ENCODE peak calls at places on chromosomes 4 and X, in eight cellular contexts. F is GM23338, I is left ventricle myocardium inferior, G is ovary, B is astrocyte, M is right lobe of liver, L is HCT116, E is sigmoid colon. X is an unnamed sample.

GRCh38 chr4:32929738-32930688 is 2209.8 kb downstream of the PCDH7 start:
- DNase-seq in E (no peak), M (no peak), B (no peak), F (no peak), I (no peak), L (no peak), G (no peak), X (no peak)

GRCh38 chr4:96407651-96408342 is 567.9 kb downstream of the PDHA2 start:
- DNase-seq in E (no peak), F (no peak), L (no peak), B (no peak), I (no peak), M (no peak), G (no peak), X (no peak)

GRCh38 chr4:188858696-188859095 is 719.5 kb downstream of the TRIML1 start:
- DNase-seq in I (no peak), F (no peak), G (no peak), L (no peak), B (no peak), E (no peak), M (no peak), X (no peak)

GRCh38 chr4:108029321-108029720 is 39.6 kb downstream of the HADH start:
- DNase-seq in F (no peak), M (no peak), L (no peak), B (no peak), E (no peak), I (no peak), G (no peak), X (no peak)

GRCh38 chr4:26252349-26252748 is 68.5 kb upstream of the RBPJ start:
- DNase-seq in I (no peak), G (no peak), L (peak), M (no peak), B (peak), E (no peak), F (no peak), X (no peak)

GRCh38 chr4:25986807-25987206 is 72.8 kb downstream of the SMIM20 start:
- DNase-seq in M (no peak), G (no peak), L (no peak), I (no peak), E (no peak), F (no peak), B (no peak), X (peak)

GRCh38 chr4:69800599-69800998 is 40.2 kb upstream of the SULT1B1 start:
- DNase-seq in I (no peak), L (no peak), B (peak), F (no peak), E (no peak), M (no peak), G (no peak), X (no peak)

GRCh38 chr4:1821679-1822567 is 28.8 kb downstream of the FGFR3 start:
- DNase-seq in M (no peak), E (no peak), I (no peak), L (no peak), B (no peak), F (no peak), G (no peak), X (no peak)

GRCh38 chrX:70769659-70770232 is 138.8 kb downstream of the TEX11 start:
- DNase-seq in G (no peak), I (no peak), E (no peak), L (no peak), F (peak), B (no peak), M (no peak), X (no peak)

GRCh38 chr4:149754526-149754925 is 61.1 kb downstream of the IQCM start:
- DNase-seq in I (no peak), M (no peak), B (peak), L (no peak), G (no peak), E (no peak), F (no peak), X (no peak)

GRCh38 chr4:102281171-102281842 is 64.0 kb downstream of the SLC39A8 start:
- DNase-seq in M (no peak), G (no peak), I (no peak), B (no peak), E (no peak), L (no peak), F (no peak), X (no peak)

GRCh38 chr4:121373841-121374240 is 7.0 kb downstream of the QRFPR start:
- DNase-seq in B (no peak), G (no peak), F (no peak), I (no peak), M (no peak), L (no peak), E (no peak), X (no peak)

GRCh38 chr4:113169368-113169767 is 119.9 kb downstream of the ANK2 start:
- DNase-seq in L (no peak), B (peak), G (no peak), F (peak), E (no peak), I (no peak), M (no peak), X (no peak)

GRCh38 chr4:120815361-120815760 is 107.2 kb downstream of the PRDM5 start:
- DNase-seq in G (no peak), B (no peak), L (no peak), I (no peak), F (no peak), M (no peak), E (no peak), X (no peak)

GRCh38 chr4:41396214-41396613 is 139.5 kb downstream of the UCHL1 start:
- DNase-seq in E (no peak), L (no peak), F (no peak), G (no peak), M (no peak), B (no peak), I (no peak), X (no peak)

GRCh38 chr4:153880983-153881382 is 92.1 kb upstream of the SFRP2 start:
- DNase-seq in L (no peak), G (no peak), E (no peak), M (no peak), I (no peak), F (peak), B (no peak), X (no peak)

GRCh38 chr4:159366966-159367365 is 264.1 kb downstream of the RAPGEF2 start:
- DNase-seq in M (no peak), F (no peak), I (peak), G (no peak), L (no peak), E (no peak), B (no peak), X (no peak)

GRCh38 chr4:153115322-153116100 is 88.7 kb upstream of the TRIM2 start:
- DNase-seq in L (peak), G (no peak), E (no peak), F (no peak), I (no peak), B (peak), M (no peak), X (no peak)

GRCh38 chr4:89275587-89275986 is 32.0 kb downstream of the GPRIN3 start:
- DNase-seq in G (no peak), B (no peak), I (no peak), F (no peak), M (no peak), E (no peak), L (no peak), X (no peak)

GRCh38 chr4:54941994-54942552 is 183.3 kb downstream of the KDR start:
- DNase-seq in B (no peak), E (no peak), I (peak), F (no peak), G (no peak), M (peak), L (no peak), X (no peak)

GRCh38 chrX:27915617-27916016 is 65.6 kb downstream of the DCAF8L1 start:
- DNase-seq in G (no peak), F (no peak), M (no peak), I (no peak), B (no peak), E (no peak), L (no peak), X (no peak)

GRCh38 chr4:129455462-129455861 is 359.5 kb downstream of the C4orf33 start:
- DNase-seq in G (no peak), B (no peak), E (no peak), M (no peak), I (no peak), L (no peak), F (no peak), X (no peak)

GRCh38 chr4:8067945-8068894 is 90.4 kb downstream of the ABLIM2 start:
- DNase-seq in F (no peak), B (no peak), G (no peak), E (no peak), I (no peak), L (no peak), M (no peak), X (no peak)

GRCh38 chrX:103628386-103629290 is at the start of gene TCEAL1:
- DNase-seq in F (peak), G (peak), L (no peak), I (peak), M (peak), B (peak), E (peak), X (peak)

GRCh38 chr4:24473309-24473721 is 111.0 kb downstream of the DHX15 start:
- DNase-seq in M (no peak), G (no peak), I (peak), F (peak), E (peak), B (peak), L (no peak), X (no peak)

DNA sequence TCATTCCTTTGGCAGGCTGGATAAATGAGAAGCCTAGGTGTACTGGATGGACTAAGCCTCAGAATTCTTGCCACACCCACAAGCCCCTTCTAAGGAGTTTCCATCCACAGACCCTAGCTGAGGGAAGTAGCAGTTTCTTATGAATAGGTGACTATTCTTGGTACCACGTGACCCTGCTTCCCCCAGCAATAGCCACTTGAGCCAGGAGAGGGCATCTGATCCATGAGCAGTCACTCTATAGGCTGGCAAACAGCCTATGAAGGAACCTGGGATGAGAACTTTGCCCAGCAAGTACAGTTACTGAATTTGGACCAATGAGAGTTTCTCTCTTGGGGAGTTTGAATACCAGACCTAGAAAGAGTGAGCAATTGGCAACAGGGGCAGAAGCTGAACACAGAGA is 84.0 kb downstream of the RTL9 start:
- DNase-seq in M (no peak), B (peak), I (no peak), F (peak), G (no peak), L (no peak), E (no peak), X (no peak)
- TF ChIP-seq CTCF in M (no peak), B (peak), I (no peak), F (peak), G (no peak), L (no peak), E (no peak), X (no peak)

DNA sequence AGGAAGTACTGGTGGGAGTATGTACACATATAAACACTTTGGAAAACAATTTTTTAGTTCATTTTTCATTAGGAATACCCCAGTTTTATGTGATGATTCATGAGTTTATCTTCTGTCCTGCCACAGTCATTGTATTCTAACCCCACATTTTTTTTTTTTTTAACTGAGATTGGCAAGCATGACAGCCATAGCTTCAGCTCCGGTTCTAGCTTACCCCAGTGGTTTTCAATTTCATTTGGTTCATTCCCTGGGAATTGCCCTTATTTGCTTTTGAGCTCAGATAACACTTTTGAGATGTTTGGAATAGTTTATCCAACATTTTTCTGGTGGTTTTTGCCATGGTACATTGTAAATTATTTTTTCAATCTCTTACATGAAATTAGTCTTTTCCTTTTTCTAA is 21.0 kb upstream of the FMR1 start:
- DNase-seq in I (no peak), M (no peak), G (no peak), F (no peak), B (no peak), E (no peak), L (no peak), X (no peak)
- H3K4me3 ChIP-seq in I (no peak), M (no peak), G (no peak), F (no peak), B (no peak), E (no peak), L (no peak), X (no peak)

GRCh38 chr4:156786713-156787112 is 184.9 kb downstream of the PDGFC start:
- DNase-seq in I (no peak), F (no peak), B (no peak), M (no peak), G (no peak), L (no peak), E (no peak), X (no peak)

GRCh38 chr4:156783963-156784362 is 187.6 kb downstream of the PDGFC start:
- DNase-seq in E (no peak), G (no peak), F (no peak), L (no peak), B (no peak), M (no peak), I (no peak), X (no peak)

GRCh38 chr4:156781852-156782251 is 189.7 kb downstream of the PDGFC start:
- DNase-seq in G (no peak), M (no peak), E (no peak), B (peak), I (no peak), L (peak), F (no peak), X (no peak)

GRCh38 chr4:156782491-156782890 is 189.1 kb downstream of the PDGFC start:
- DNase-seq in I (no peak), M (no peak), E (no peak), G (no peak), L (no peak), F (no peak), B (no peak), X (no peak)

GRCh38 chr4:156784970-156785369 is 186.6 kb downstream of the PDGFC start:
- DNase-seq in E (no peak), G (no peak), F (no peak), B (no peak), M (no peak), I (no peak), L (no peak), X (no peak)
- H3K27ac ChIP-seq in E (no peak), G (no peak), F (no peak), B (no peak), M (no peak), I (no peak), L (no peak), X (no peak)

GRCh38 chrX:120664081-120664480 is 34.2 kb upstream of the C1GALT1C1 start:
- DNase-seq in L (peak), E (no peak), G (no peak), M (no peak), B (no peak), I (no peak), F (peak), X (no peak)
- TF ChIP-seq CTCF in L (peak), E (no peak), G (no peak), M (peak), B (no peak), I (peak), F (no peak), X (peak)

X was measured in upper lobe of right lung.